ENCODE peak calls at places on chromosomes 7 and 10, in eight cellular contexts. E is A172; G is stimulated activated CD4-positive, alpha-beta T cell treated with anti-CD3 and anti-CD28 coated beads, TNF-alpha, amount 100 ng/mL, for 4 hours; D is LoVo; S is putamen; I is hypothalamus; O is lower lobe of right lung; U is activated T-helper 1 cell treated with Interleukin-2 at 50 U/mL for 16 hours. J is an unnamed sample.
A peak's percentile ranks its signal among the peaks of the same experiment; 100 is the strongest.

GRCh38 chr10:29970576-29970975 is 88.8 kb downstream of the JCAD start:
- DNase-seq in D (no peak), U (no peak), I (no peak), E (no peak), G (no peak), O (no peak), S (no peak), J (no peak)

GRCh38 chr7:158193446-158193845 is 394.2 kb downstream of the PTPRN2 start:
- DNase-seq in E (no peak), U (no peak), S (no peak), D (no peak), O (no peak), I (no peak), G (no peak), J (no peak)

GRCh38 chr10:131310054-131310903 is 1.2 kb downstream of the TCERG1L start:
- DNase-seq in S (no peak), U (no peak), O (no peak), I (no peak), G (no peak), D (no peak), E (no peak), J (no peak)

GRCh38 chr7:29971566-29972314 is 17.9 kb downstream of the SCRN1 start:
- DNase-seq in E (no peak), G (no peak), O (no peak), D (no peak), U (no peak), I (no peak), S (no peak), J (no peak)

GRCh38 chr10:33265621-33266020 is 68.8 kb downstream of the NRP1 start:
- DNase-seq in S (no peak), U (no peak), O (no peak), E (no peak), G (no peak), D (no peak), I (no peak), J (no peak)

GRCh38 chr7:90383422-90383821 is 19.8 kb upstream of the CLDN12 start:
- DNase-seq in O (no peak), D (no peak), U (no peak), E (peak; percentile 61), S (no peak), I (no peak), G (no peak), J (no peak)

GRCh38 chr7:112271162-112271561 is 64.7 kb downstream of the ZNF277 start:
- DNase-seq in I (no peak), E (no peak), D (no peak), U (no peak), O (no peak), S (no peak), G (no peak), J (no peak)

GRCh38 chr7:107712025-107712424 is 31.9 kb upstream of the CBLL1 start:
- DNase-seq in E (no peak), I (no peak), S (no peak), G (no peak), D (no peak), O (no peak), U (no peak), J (no peak)

GRCh38 chr10:28120795-28121194 is 121.9 kb upstream of the ODAD2 start:
- DNase-seq in D (no peak), U (no peak), E (no peak), S (no peak), I (no peak), O (no peak), G (no peak), J (no peak)

GRCh38 chr10:4767033-4767814 is 58.8 kb upstream of the AKR1E2 start:
- DNase-seq in I (no peak), G (no peak), D (peak; percentile 57), O (no peak), S (no peak), U (no peak), E (peak; percentile 64), J (no peak)

GRCh38 chr7:46297515-46297914 is 376.4 kb upstream of the IGFBP3 start:
- DNase-seq in U (no peak), O (no peak), I (no peak), E (no peak), S (no peak), D (no peak), G (no peak), J (no peak)

GRCh38 chr7:103702982-103703381 is 257.0 kb upstream of the SLC26A5 start:
- DNase-seq in U (no peak), E (no peak), S (no peak), I (no peak), O (no peak), D (no peak), G (no peak), J (no peak)

GRCh38 chr10:76202777-76203176 is 771.4 kb downstream of the LRMDA start:
- DNase-seq in I (no peak), O (no peak), D (no peak), G (no peak), S (no peak), E (no peak), U (no peak), J (no peak)

GRCh38 chr10:58807631-58808024 is 295.0 kb downstream of the BICC1 start:
- DNase-seq in I (no peak), G (no peak), E (no peak), D (no peak), S (no peak), U (no peak), O (no peak), J (no peak)

GRCh38 chr10:117221156-117221711 is 19.7 kb upstream of the SLC18A2 start:
- DNase-seq in E (peak; percentile 96), U (no peak), O (no peak), I (no peak), D (peak; percentile 42), S (no peak), G (no peak), J (no peak)

GRCh38 chr7:158467562-158467961 is 120.1 kb downstream of the PTPRN2 start:
- DNase-seq in D (no peak), E (no peak), G (no peak), I (no peak), S (no peak), O (no peak), U (no peak), J (no peak)

J was measured in GM19239.